ENCODE peak calls at places on chromosomes 7 and 10, in seven cellular contexts. T is ovary, G is tibial artery, U is pancreas, V is brain microvascular endothelial cell, R is tibial nerve, P is H9. M is an unnamed sample.

GRCh38 chr10:121862624-121863023 is 65.2 kb downstream of the ATE1 start:
- DNase-seq in T (no peak), G (no peak), U (no peak), V (no peak), R (no peak), P (no peak), M (no peak)

GRCh38 chr10:4280481-4281206 is 495.6 kb upstream of the KLF6 start:
- DNase-seq in T (no peak), G (no peak), U (no peak), V (no peak), R (no peak), P (no peak), M (no peak)

GRCh38 chr10:100830728-100831110 is 82.0 kb upstream of the SLF2 start:
- DNase-seq in T (no peak), G (no peak), U (no peak), V (no peak), R (no peak), P (no peak), M (no peak)

GRCh38 chr7:155227788-155228458 is 69.8 kb upstream of the INSIG1 start:
- DNase-seq in T (no peak), G (no peak), U (no peak), V (no peak), R (no peak), P (peak; percentile 65), M (no peak)

GRCh38 chr10:30752481-30752881 is 122.9 kb upstream of the LYZL2 start:
- DNase-seq in T (no peak), G (no peak), U (no peak), V (no peak), R (no peak), P (no peak), M (no peak)

GRCh38 chr7:98157761-98158160 is 51.1 kb downstream of the LMTK2 start:
- DNase-seq in T (no peak), G (no peak), U (no peak), V (no peak), R (no peak), P (no peak), M (no peak)

GRCh38 chr7:14858866-14859265 is 43.7 kb downstream of the DGKB start:
- DNase-seq in T (no peak), G (no peak), U (no peak), V (no peak), R (no peak), P (no peak), M (no peak)

GRCh38 chr10:94107191-94107590 is 113.5 kb downstream of the PLCE1 start:
- DNase-seq in T (no peak), G (no peak), U (no peak), V (no peak), R (no peak), P (no peak), M (no peak)

GRCh38 chr7:77699056-77699455 is 2.8 kb downstream of the RSBN1L start:
- DNase-seq in T (no peak), G (no peak), U (no peak), V (no peak), R (no peak), P (no peak), M (no peak)

GRCh38 chr10:28532223-28532508 is 752 bp upstream of the WAC start:
- DNase-seq in T (no peak), G (peak; percentile 78), U (no peak), V (no peak), R (peak; percentile 23), P (no peak), M (no peak)

DNA sequence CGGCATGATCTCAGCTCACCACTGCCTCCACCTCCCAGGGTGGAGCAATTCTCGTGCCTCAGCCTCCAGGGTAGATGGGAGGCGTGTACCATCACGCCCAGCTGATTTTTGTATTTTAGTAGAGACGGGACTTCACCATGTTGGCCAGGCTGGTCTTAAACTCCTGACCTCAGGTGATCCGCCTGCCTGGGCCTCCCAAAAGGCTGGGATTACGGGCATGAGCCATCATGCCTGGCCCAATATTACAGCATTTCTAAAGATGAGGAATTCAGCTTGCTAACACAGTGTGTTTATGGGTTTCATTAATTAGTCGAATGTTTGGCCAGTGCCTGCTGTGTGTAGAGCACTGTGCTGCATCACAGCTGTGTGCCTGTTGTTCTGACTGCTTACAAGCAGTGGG is 3.7 kb downstream of the WDR37 start:
- DNase-seq in T (no peak), G (no peak), U (no peak), V (no peak), R (no peak), P (no peak), M (no peak)
- H3K27ac ChIP-seq in T (no peak overlapping the region), G (no peak overlapping the region), U (no peak overlapping the region), V (no peak overlapping the region), R (no peak overlapping the region), P (no peak overlapping the region), M (no peak overlapping the region)

GRCh38 chr10:6151087-6151977 is 51.4 kb upstream of the PFKFB3 start:
- DNase-seq in T (no peak), G (peak; percentile 86), U (peak; percentile 37), V (peak; percentile 65), R (peak; percentile 37), P (peak; percentile 89), M (peak; percentile 70)
- TF ChIP-seq CTCF in T (peak; percentile 36), G (peak; percentile 56), U (peak; percentile 16), V (peak; percentile 86), R (peak; percentile 66), P (peak; percentile 75), M (peak; percentile 62)

GRCh38 chr10:114406455-114406854 is 2.2 kb upstream of the AFAP1L2 start:
- DNase-seq in T (no peak), G (no peak), U (no peak), V (no peak), R (no peak), P (no peak), M (no peak)
- H3K27ac ChIP-seq in T (no peak overlapping the region), G (no peak overlapping the region), U (no peak overlapping the region), V (no peak overlapping the region), R (no peak overlapping the region), P (no peak overlapping the region), M (no peak overlapping the region)

DNA sequence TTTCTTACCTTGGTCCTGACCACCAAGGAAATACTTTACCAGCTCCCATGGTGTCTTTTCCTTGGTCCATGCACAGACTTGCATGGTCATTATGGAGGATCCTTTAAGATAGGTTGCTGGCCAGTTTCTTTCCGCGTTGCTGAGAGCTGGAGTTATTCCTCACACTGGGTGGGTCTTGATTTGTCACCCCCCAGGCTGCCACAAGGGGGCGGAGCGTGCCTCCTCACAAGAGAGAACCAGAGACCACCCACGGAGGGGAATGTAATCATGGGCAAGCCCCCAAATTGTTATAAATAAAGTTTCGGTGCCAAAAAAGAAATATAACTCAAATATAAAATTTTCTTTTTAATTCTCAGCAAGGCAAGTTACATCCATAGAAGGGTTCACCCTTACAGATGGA is 10.5 kb upstream of the TRIM24 start:
- DNase-seq in T (no peak), G (no peak), U (no peak), V (no peak), R (no peak), P (peak; percentile 47), M (no peak)
- TF ChIP-seq CTCF in T (no peak), G (no peak), U (no peak), V (peak; percentile 41), R (no peak), P (peak; percentile 72), M (peak; percentile 28)

GRCh38 chr10:67808706-67809105 is 29.3 kb downstream of the DNAJC12 start:
- DNase-seq in T (no peak), G (no peak), U (no peak), V (no peak), R (no peak), P (no peak), M (no peak)
- H3K27ac ChIP-seq in T (no peak overlapping the region), G (no peak overlapping the region), U (no peak overlapping the region), V (no peak overlapping the region), R (no peak overlapping the region), P (no peak overlapping the region), M (no peak overlapping the region)

GRCh38 chr10:61744469-61744868 is 81.7 kb downstream of the CABCOCO1 start:
- DNase-seq in T (no peak), G (no peak), U (no peak), V (no peak), R (no peak), P (no peak), M (no peak)
- TF ChIP-seq CTCF in T (no peak), G (no peak), U (no peak), V (peak; percentile 47), R (no peak), P (peak; percentile 68), M (no peak)

DNA sequence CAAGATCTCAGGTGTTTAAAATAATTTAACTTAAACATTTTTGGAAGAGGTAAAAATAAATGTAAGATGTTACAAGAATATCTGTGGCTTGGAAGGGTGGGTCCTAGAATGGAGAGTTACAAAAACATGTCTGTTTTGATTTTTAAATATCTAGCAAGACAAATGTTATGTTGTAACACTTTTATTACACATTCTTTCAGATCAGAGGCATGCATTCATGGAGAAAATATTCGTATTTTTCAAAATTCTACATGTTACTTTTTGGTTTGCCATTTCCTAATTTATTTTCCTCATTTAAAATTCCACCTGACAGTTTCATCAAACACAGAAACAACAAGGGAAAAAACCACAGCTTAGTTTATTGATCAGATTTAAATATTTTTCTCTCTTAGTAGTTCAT is 10.0 kb downstream of the WBP1L start:
- DNase-seq in T (no peak), G (no peak), U (no peak), V (no peak), R (no peak), P (no peak), M (no peak)
- H3K27ac ChIP-seq in T (no peak overlapping the region), G (peak overlapping the region; percentile 83), U (no peak overlapping the region), V (peak overlapping the region; percentile 95), R (peak overlapping the region; percentile 93), P (no peak overlapping the region), M (peak overlapping the region; percentile 18)

GRCh38 chr10:86684305-86684704 is 16.0 kb downstream of the LDB3 start:
- DNase-seq in T (peak; percentile 62), G (peak; percentile 91), U (no peak), V (peak; percentile 6), R (no peak), P (peak; percentile 66), M (peak; percentile 72)
- TF ChIP-seq CTCF in T (no peak), G (peak; percentile 64), U (no peak), V (peak; percentile 63), R (peak; percentile 17), P (peak; percentile 68), M (peak; percentile 69)

DNA sequence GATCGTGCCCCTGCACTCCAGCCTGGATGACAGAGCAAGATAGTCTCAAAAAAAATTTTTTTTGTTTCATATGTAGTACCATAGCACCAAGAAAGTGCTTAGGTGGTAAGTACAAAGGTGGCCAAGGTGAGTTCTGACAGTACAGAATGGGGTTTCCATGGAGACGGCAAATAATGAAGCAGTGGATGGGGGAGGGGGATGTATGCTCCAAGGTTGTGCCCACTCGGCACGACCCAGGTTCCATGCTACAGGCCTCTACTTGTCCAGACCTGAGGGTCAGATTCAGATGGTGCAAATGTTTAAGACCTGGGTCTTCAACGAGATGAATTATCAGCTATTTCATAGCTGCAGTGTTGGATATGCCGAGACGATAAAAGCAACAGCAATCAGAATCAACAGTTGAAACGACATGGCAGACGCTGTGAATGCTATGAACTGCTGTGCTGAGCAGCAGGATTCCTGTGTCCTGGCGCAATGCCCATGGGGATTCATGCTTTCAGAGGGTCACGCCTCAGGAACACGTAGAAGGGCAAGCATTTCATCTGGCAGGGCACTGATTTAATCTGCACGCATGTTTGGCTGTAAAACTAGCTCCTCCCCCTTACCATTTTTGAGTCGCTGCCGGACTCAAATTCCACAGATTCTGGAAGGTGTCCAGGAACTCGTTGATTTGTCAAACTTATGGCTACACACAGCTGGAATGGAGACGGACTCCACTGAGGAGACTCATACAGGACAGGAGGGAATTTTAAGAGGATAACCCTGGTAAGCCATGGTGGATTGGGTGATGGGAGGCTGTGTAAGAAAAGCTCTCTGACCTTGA is 256.5 kb downstream of the FRMD4A start:
- DNase-seq in T (peak; percentile 63), G (peak; percentile 93), U (peak; percentile 79), V (peak; percentile 100), R (peak; percentile 89), P (no peak), M (peak; percentile 85)
- H3K27ac ChIP-seq in T (no peak overlapping the region), G (no peak overlapping the region), U (peak overlapping the region; percentile 36), V (peak overlapping the region; percentile 84), R (peak overlapping the region; percentile 54), P (no peak overlapping the region), M (no peak overlapping the region)